ENCODE peak calls at places on chromosomes 13 and 19, in four cellular contexts. N is GM23338, V is AG10803, Z is testis. B is an unnamed sample.
A peak's percentile ranks its signal among the peaks of the same experiment; 100 is the strongest.

GRCh38 chr19:13848811-13849241 is 28.1 kb upstream of the NANOS3 start:
- DNase-seq in Z (no peak), V (no peak), N (no peak), B (no peak)

GRCh38 chr13:86909318-86909717 is 761.9 kb upstream of the SLITRK5 start:
- DNase-seq in V (no peak), N (no peak), Z (peak; percentile 67), B (peak; percentile 61)

GRCh38 chr19:32313866-32314265 is 31.5 kb upstream of the ZNF507 start:
- DNase-seq in Z (no peak), N (no peak), V (no peak), B (no peak)

GRCh38 chr13:23044906-23045305 is 135.9 kb upstream of the SGCG start:
- DNase-seq in N (no peak), Z (no peak), V (no peak), B (no peak)

GRCh38 chr19:55618426-55618825 is 5.9 kb downstream of the ZNF784 start:
- DNase-seq in V (no peak), Z (no peak), N (peak; percentile 0), B (no peak)

GRCh38 chr19:37074111-37074510 is 4.1 kb upstream of the ZNF420 start:
- DNase-seq in V (no peak), N (no peak), Z (no peak), B (no peak)

GRCh38 chr13:110137677-110138008 is 169.3 kb downstream of the COL4A1 start:
- DNase-seq in N (no peak), V (peak; percentile 22), Z (peak; percentile 34), B (peak; percentile 55)

GRCh38 chr19:18468517-18468916 is 30.6 kb upstream of the ISYNA1 start:
- DNase-seq in V (no peak), Z (no peak), N (no peak), B (no peak)

GRCh38 chr13:80504453-80504852 is 163.5 kb upstream of the SPRY2 start:
- DNase-seq in V (no peak), N (no peak), Z (no peak), B (no peak)

GRCh38 chr13:44272692-44273091 is 100.9 kb upstream of the SERP2 start:
- DNase-seq in N (no peak), V (peak; percentile 8), Z (no peak), B (no peak)

GRCh38 chr19:12759686-12760085 is 8.1 kb downstream of the BEST2 start:
- DNase-seq in Z (no peak), V (no peak), N (no peak), B (no peak)

GRCh38 chr19:12763100-12763499 is 11.5 kb downstream of the BEST2 start:
- DNase-seq in V (no peak), Z (no peak), N (no peak), B (no peak)

GRCh38 chr19:12756150-12756883 is 4.7 kb downstream of the BEST2 start:
- DNase-seq in V (no peak), Z (no peak), N (no peak), B (no peak)

GRCh38 chr19:12754465-12755196 is 3.0 kb downstream of the BEST2 start:
- DNase-seq in Z (no peak), N (peak; percentile 34), V (no peak), B (no peak)

GRCh38 chr19:12757544-12758274 is 6.1 kb downstream of the BEST2 start:
- DNase-seq in N (peak; percentile 91), Z (peak; percentile 80), V (peak; percentile 69), B (peak; percentile 79)
- H3K4me3 ChIP-seq in N (peak overlapping the region; percentile 57), Z (peak overlapping the region; percentile 33), V (peak overlapping the region; percentile 52), B (no peak overlapping the region)

DNA sequence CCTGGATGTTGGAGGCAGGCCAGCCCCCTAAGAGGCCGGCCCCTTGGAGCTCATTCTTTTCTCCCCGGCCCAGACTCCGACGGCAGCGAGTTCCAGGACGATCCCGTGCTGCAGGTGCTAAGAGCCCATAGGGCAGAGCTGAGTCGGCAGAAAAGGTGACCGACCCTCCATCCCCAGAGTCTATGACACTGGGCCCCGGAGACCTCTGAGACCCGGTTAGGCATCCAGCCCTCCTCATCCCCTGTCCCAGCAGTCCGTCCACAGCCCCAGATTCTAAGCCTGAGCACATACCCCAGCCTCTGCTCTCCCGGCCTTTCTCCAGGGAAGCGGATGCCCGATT is 7.3 kb upstream of the ARHGAP33 start:
- DNase-seq in N (no peak), V (no peak), Z (no peak), B (no peak)
- H3K4me3 ChIP-seq in N (peak overlapping the region; percentile 41), V (no peak overlapping the region), Z (no peak overlapping the region), B (no peak overlapping the region)

GRCh38 chr19:43501661-43502418 is 2.7 kb downstream of the PHLDB3 start:
- DNase-seq in N (peak; percentile 94), V (no peak), Z (peak; percentile 25), B (no peak)
- H3K4me3 ChIP-seq in N (peak overlapping the region; percentile 97), V (no peak overlapping the region), Z (no peak overlapping the region), B (no peak overlapping the region)

GRCh38 chr19:15923702-15924101 is 10.6 kb downstream of the CYP4F11 start:
- DNase-seq in N (no peak), V (no peak), Z (no peak), B (peak; percentile 72)
- H3K4me3 ChIP-seq in N (no peak overlapping the region), V (no peak overlapping the region), Z (no peak overlapping the region), B (no peak overlapping the region)